ENCODE peak calls at places on chromosomes 2 and 18, in seven cellular contexts. I is neuronal stem cell, R is fibroblast of lung, B is SK-N-SH, E is OCI-LY7, H is H9, P is IMR-90. N is an unnamed sample.

GRCh38 chr2:166417669-166418068 is 41.9 kb upstream of the SCN9A start:
- DNase-seq in I (no peak), R (peak), B (no peak), E (peak), H (no peak), P (peak), N (peak)

GRCh38 chr2:196322963-196323810 is 151.8 kb upstream of the STK17B start:
- DNase-seq in I (no peak), R (peak), B (no peak), E (no peak), H (no peak), P (peak), N (no peak)

GRCh38 chr2:204909791-204910190 is 364.5 kb downstream of the PARD3B start:
- DNase-seq in I (no peak), R (no peak), B (no peak), E (no peak), H (no peak), P (peak), N (no peak)

GRCh38 chr2:49988816-49989215 is 834.5 kb upstream of the FSHR start:
- DNase-seq in I (no peak), R (no peak), B (no peak), E (no peak), H (no peak), P (no peak), N (no peak)

GRCh38 chr2:142190805-142191204 is 60.0 kb upstream of the LRP1B start:
- DNase-seq in I (no peak), R (no peak), B (no peak), E (no peak), H (peak), P (peak), N (no peak)

GRCh38 chr18:33282709-33283333 is 157.7 kb downstream of the CCDC178 start:
- DNase-seq in I (no peak), R (no peak), B (no peak), E (no peak), H (peak), P (no peak), N (no peak)

GRCh38 chr2:58984731-58985130 is 743.6 kb upstream of the FANCL start:
- DNase-seq in I (no peak), R (no peak), B (no peak), E (no peak), H (no peak), P (no peak), N (no peak)

GRCh38 chr18:39761273-39761672 is 2193.8 kb upstream of the PIK3C3 start:
- DNase-seq in I (no peak), R (no peak), B (no peak), E (no peak), H (no peak), P (no peak), N (no peak)

DNA sequence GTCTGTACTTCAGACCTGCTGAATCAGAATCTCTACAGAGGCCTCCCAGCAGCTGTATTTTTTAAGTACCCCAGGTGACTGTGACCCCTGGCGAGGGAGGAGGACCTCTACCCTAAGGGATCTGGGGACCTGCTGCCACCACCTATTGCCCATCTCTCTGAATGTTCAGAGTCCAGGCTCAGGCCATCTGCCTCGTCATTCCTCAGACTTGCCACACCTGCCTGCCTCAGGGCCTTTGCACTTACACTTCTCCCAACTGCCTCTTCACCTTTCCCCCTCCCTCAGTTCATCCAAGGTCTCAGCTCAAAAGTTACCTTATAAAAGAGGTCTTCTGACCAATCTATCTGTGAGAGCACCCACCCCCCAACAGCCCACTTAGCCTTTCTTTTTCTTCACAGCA is 21.5 kb downstream of the UXS1 start:
- DNase-seq in I (no peak), R (no peak), B (no peak), E (no peak), H (no peak), P (no peak), N (no peak)
- H3K4me2 ChIP-seq in I (no peak), R (no peak), B (no peak), E (no peak), H (no peak), P (no peak), N (no peak)

DNA sequence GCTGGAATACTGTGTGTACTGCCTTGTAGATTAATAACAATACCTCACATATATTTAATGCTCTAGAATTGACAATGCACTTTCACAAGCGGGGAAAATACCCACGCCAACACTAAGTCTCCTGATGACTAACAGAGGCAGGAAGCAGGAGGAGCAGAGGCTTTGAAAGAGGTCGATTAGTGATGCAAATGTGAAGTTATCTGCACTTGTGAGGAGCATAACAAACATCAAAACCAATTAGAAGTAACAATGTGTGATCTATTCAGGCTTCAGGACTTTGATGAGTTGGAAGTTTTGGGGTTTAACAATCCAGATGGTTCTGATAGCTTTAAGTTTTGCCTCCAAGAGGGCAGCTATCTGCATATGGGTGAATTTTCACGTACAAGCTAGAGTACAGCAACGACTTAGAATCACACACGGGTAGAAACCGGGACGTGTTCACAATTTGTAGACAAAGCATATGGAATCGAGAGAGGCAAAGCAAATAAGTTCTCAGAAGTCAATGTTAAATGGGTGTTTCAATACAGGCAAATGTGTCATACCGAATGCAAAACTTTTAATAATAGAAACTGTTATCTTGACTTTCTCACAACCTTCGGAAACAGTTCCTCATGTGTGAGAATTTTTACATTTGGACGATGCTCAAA is 114.5 kb downstream of the METTL8 start:
- DNase-seq in I (no peak), R (no peak), B (no peak), E (peak), H (peak), P (peak), N (no peak)
- H3K27ac ChIP-seq in I (no peak), R (no peak), B (no peak), E (peak), H (peak), P (no peak), N (no peak)

DNA sequence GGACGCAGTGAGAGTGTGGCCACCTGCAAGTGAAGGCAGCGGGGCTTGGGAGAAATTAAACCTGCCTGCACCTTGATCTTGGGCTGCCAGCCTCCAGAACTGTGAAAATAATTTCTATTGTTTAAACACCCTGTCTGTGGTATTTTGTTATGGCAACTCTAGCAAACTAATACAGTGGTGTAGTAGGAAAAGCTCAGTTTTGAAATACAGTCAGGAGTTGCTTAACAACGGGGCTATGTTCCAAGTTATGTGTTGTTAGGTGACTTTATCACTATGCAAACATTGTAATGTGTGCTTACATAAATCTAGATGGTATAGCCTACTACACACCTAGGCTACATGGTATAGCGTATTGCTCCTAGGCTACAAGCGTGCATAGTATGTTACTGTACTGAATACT is 93.4 kb upstream of the FN1 start:
- DNase-seq in I (no peak), R (peak), B (no peak), E (no peak), H (no peak), P (peak), N (no peak)
- H3K4me2 ChIP-seq in I (no peak), R (no peak), B (no peak), E (no peak), H (no peak), P (no peak), N (no peak)

DNA sequence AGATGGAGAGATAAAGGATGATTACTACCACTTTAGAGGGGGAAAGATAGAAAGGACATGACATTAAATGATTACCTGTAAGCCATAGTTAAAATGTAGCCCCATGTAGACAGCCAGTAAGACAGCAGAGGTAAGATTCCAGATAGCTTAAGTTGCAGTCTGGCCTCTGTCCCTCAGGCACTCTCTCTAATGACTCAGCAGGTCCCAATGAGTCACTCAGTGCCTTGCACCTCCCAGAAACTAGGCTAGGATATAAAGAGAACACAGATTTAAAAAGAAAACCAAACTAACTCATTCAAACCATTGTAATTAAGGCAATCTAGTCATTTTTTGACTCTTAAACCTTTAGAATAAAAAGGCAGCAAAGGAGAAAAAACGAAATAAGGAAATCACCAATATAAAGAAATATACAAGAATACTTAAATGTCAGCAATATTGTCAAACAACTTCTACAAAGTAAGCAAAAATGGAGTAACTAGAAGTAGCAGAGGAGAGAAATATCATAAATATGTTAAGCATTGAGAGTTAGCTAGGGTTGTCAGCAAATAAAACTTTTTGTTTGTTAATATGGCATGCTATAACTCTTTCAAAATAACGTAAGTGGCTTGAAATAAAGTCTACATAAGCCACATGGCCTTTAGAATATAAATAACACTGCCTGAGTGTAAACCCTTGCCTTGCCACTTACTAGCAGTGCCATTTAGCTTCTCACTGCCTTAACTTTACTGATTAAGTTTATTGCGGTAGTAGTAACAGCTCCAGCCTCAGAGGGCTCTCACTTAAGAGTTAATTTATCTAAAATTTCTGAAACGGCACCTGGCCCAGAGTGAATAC is 48.5 kb downstream of the SOCS6 start:
- DNase-seq in I (peak), R (peak), B (no peak), E (no peak), H (peak), P (peak), N (peak)
- H3K27ac ChIP-seq in I (no peak), R (no peak), B (no peak), E (no peak), H (no peak), P (no peak), N (peak)

GRCh38 chr2:36785179-36785795 is 88.8 kb downstream of the VIT start:
- DNase-seq in I (peak), R (peak), B (peak), E (peak), H (peak), P (peak), N (peak)

GRCh38 chr2:36779462-36779861 is 83.0 kb downstream of the VIT start:
- DNase-seq in I (no peak), R (no peak), B (no peak), E (no peak), H (no peak), P (no peak), N (no peak)

GRCh38 chr2:36780231-36780808 is 83.8 kb downstream of the VIT start:
- DNase-seq in I (peak), R (peak), B (peak), E (peak), H (no peak), P (peak), N (peak)

GRCh38 chr2:36783276-36783675 is 86.8 kb downstream of the VIT start:
- DNase-seq in I (no peak), R (no peak), B (no peak), E (no peak), H (no peak), P (no peak), N (peak)

DNA sequence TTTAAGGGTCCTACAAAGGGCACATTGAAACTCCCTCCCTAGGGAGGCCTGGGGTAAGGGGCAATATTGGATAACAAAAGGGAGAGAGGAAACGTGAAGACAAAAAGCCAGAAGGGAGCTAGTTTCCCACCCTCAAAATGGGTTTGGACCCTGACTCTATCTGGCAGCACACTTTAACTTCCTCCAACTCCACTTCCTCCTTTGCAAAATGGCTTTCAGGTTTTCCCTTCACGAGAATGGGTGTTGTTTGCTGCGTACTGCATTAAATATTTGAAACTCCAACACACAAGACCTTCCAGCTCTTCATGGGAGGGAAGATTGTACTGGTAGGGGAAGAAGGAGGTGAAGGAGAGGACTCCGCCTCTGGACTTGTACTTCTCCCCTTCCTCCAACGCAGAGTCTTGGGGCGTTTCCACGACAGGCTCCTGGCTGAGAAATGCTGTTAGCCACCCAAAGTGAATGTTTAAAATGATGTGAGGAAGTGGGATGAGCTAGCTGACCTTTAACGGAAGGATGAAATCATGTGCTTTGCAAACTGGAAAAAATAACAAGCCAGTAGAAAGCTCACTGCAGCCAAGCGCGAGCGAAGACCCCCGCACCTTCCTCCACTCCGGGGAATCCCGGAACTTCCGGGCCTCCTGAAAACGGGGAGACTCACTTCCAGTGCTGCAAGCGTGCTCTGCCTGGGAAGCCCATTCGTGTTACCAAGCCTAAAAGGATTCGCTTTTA is 85.6 kb downstream of the VIT start:
- DNase-seq in I (no peak), R (no peak), B (no peak), E (no peak), H (no peak), P (no peak), N (no peak)
- H3K4me2 ChIP-seq in I (no peak), R (no peak), B (no peak), E (no peak), H (no peak), P (no peak), N (no peak)

DNA sequence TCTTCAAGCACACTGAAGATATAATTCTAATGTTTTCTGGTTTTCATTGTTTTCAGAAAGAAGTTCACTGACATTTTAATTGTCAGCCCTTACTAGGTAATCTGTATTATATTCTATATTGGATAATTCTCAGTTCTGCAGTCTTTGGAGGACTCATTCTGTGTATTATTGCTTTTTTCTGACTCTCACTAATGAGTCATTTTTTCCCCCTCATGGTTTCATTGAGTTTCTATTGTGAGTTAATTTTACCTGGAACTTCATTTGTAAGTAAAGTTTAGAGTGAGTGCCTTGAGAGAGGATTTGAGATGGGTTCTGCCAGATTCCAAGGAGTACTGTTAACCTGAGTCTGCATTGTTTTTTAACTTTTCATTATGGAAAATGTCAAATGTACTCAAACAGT is 90.4 kb upstream of the LYPD1 start:
- DNase-seq in I (no peak), R (no peak), B (no peak), E (no peak), H (no peak), P (no peak), N (no peak)
- H3K27ac ChIP-seq in I (no peak), R (no peak), B (no peak), E (no peak), H (no peak), P (no peak), N (no peak)

GRCh38 chr2:183025993-183026392 is 12.3 kb downstream of the NCKAP1 start:
- DNase-seq in I (no peak), R (no peak), B (no peak), E (no peak), H (no peak), P (no peak), N (no peak)
- H3K4me2 ChIP-seq in I (no peak), R (peak), B (no peak), E (no peak), H (no peak), P (peak), N (no peak)

N was measured in hepatocyte.